ENCODE peak calls at places on chromosome 4, in eight cellular contexts. P is non-pigmented ciliary epithelial cell; O is ecto neural progenitor cell; Z is NCI-H2107; A is stimulated activated CD8-positive, alpha-beta memory T cell treated with anti-CD3 and anti-CD28 coated beads, Interleukin-7, amount 100 ng/mL, for 1 hour; X is NCI-H2081; T is ureter; K is HFF-Myc. W is an unnamed sample.

GRCh38 chr4:74056858-74057562 is 18.5 kb upstream of the CXCL3 start:
- DNase-seq in O (no peak), K (no peak), X (no peak), T (no peak), P (no peak), Z (no peak), A (no peak), W (no peak)

GRCh38 chr4:148044889-148045352 is 313.0 kb downstream of the ARHGAP10 start:
- DNase-seq in P (no peak), X (no peak), K (no peak), T (no peak), O (no peak), Z (no peak), A (no peak), W (no peak)

GRCh38 chr4:55947912-55948725 is 626 bp upstream of the CEP135 start:
- DNase-seq in K (peak; percentile 77), O (no peak), Z (no peak), X (no peak), P (peak; percentile 92), A (no peak), T (no peak), W (peak; percentile 7)

GRCh38 chr4:68797618-68798017 is 18.2 kb upstream of the UGT2B10 start:
- DNase-seq in T (no peak), A (no peak), X (no peak), K (no peak), P (no peak), Z (no peak), O (no peak), W (no peak)

GRCh38 chr4:174553828-174554227 is 31.5 kb upstream of the HPGD start:
- DNase-seq in K (peak; percentile 83), Z (no peak), X (peak; percentile 28), O (no peak), A (no peak), P (no peak), T (no peak), W (no peak)

GRCh38 chr4:1393866-1394265 is 12.4 kb downstream of the NKX1-1 start:
- DNase-seq in X (no peak), K (no peak), Z (no peak), A (no peak), P (no peak), O (no peak), T (no peak), W (no peak)

GRCh38 chr4:141240671-141241070 is 20.0 kb downstream of the ZNF330 start:
- DNase-seq in K (no peak), P (no peak), X (no peak), T (no peak), O (no peak), A (no peak), Z (no peak), W (no peak)

GRCh38 chr4:102826105-102826889 is 1.1 kb downstream of the UBE2D3 start:
- DNase-seq in Z (no peak), T (no peak), A (no peak), K (no peak), X (no peak), O (no peak), P (no peak), W (no peak)

GRCh38 chr4:111228874-111229273 is 606.0 kb upstream of the PITX2 start:
- DNase-seq in O (no peak), T (no peak), X (no peak), K (no peak), P (peak; percentile 53), A (no peak), Z (no peak), W (no peak)

GRCh38 chr4:38728651-38729141 is 54.1 kb downstream of the TLR10 start:
- DNase-seq in K (no peak), P (no peak), O (no peak), X (peak; percentile 58), Z (peak; percentile 26), T (peak; percentile 57), A (no peak), W (no peak)

GRCh38 chr4:176409627-176410026 is 89.9 kb downstream of the SPCS3 start:
- DNase-seq in K (no peak), O (no peak), A (no peak), Z (no peak), T (no peak), X (no peak), P (no peak), W (no peak)

GRCh38 chr4:164748375-164748774 is 5.6 kb upstream of the SMIM31 start:
- DNase-seq in T (no peak), X (peak; percentile 14), Z (no peak), O (no peak), K (no peak), P (peak; percentile 1), A (no peak), W (no peak)

GRCh38 chr4:170990989-170991589 is 822.1 kb upstream of the GALNTL6 start:
- DNase-seq in K (no peak), O (peak; percentile 46), T (no peak), P (no peak), X (peak; percentile 58), A (no peak), Z (no peak), W (peak; percentile 49)

GRCh38 chr4:37981844-37982720 is 21.9 kb downstream of the PTTG2 start:
- DNase-seq in O (no peak), A (no peak), K (no peak), T (no peak), X (peak; percentile 47), P (no peak), Z (no peak), W (no peak)

GRCh38 chr4:26787461-26788340 is 72.9 kb upstream of the STIM2 start:
- DNase-seq in X (peak; percentile 71), P (no peak), T (peak; percentile 80), K (no peak), O (no peak), A (no peak), Z (peak; percentile 71), W (no peak)

GRCh38 chr4:95742179-95742578 is 97.7 kb upstream of the PDHA2 start:
- DNase-seq in O (no peak), P (no peak), T (no peak), K (no peak), A (no peak), X (no peak), Z (no peak), W (no peak)

GRCh38 chr4:182562350-182562749 is 319.1 kb downstream of the TENM3 start:
- DNase-seq in X (no peak), T (no peak), O (no peak), K (no peak), P (no peak), A (no peak), Z (no peak), W (no peak)

GRCh38 chr4:109614466-109614865 is 54.4 kb downstream of the MCUB start:
- DNase-seq in Z (no peak), O (no peak), P (no peak), X (no peak), T (no peak), K (no peak), A (no peak), W (no peak)

GRCh38 chr4:173990879-173991231 is 292.6 kb downstream of the FBXO8 start:
- DNase-seq in O (no peak), X (no peak), Z (no peak), A (no peak), T (no peak), P (no peak), K (no peak), W (no peak)

GRCh38 chr4:156495836-156496235 is 475.8 kb downstream of the PDGFC start:
- DNase-seq in O (no peak), A (no peak), K (no peak), Z (no peak), T (no peak), P (no peak), X (no peak), W (no peak)

GRCh38 chr4:183173580-183174526 is 74.8 kb downstream of the WWC2 start:
- DNase-seq in T (no peak), X (no peak), P (no peak), K (no peak), O (no peak), Z (no peak), A (no peak), W (no peak)

GRCh38 chr4:20416800-20417199 is 165.1 kb downstream of the SLIT2 start:
- DNase-seq in K (no peak), P (no peak), Z (no peak), T (no peak), X (no peak), A (no peak), O (no peak), W (no peak)

GRCh38 chr4:7313361-7313811 is 121.0 kb downstream of the SORCS2 start:
- DNase-seq in X (no peak), A (no peak), O (no peak), Z (no peak), K (no peak), T (no peak), P (no peak), W (no peak)

GRCh38 chr4:54495091-54495490 is 162.7 kb upstream of the KIT start:
- DNase-seq in T (no peak), Z (no peak), K (no peak), X (no peak), O (peak; percentile 52), P (no peak), A (no peak), W (no peak)

GRCh38 chr4:138334346-138335016 is 92.3 kb upstream of the SLC7A11 start:
- DNase-seq in T (no peak), K (no peak), P (no peak), A (no peak), X (no peak), O (no peak), Z (no peak), W (no peak)

GRCh38 chr4:48033825-48034413 is 17.3 kb downstream of the NIPAL1 start:
- DNase-seq in A (no peak), T (no peak), O (no peak), P (no peak), Z (no peak), X (peak; percentile 48), K (no peak), W (peak; percentile 33)

GRCh38 chr4:45347056-45347455 is 620.7 kb upstream of the GNPDA2 start:
- DNase-seq in T (no peak), Z (no peak), O (no peak), K (no peak), A (no peak), X (peak; percentile 25), P (no peak), W (no peak)

GRCh38 chr4:104128031-104128849 is 366.5 kb downstream of the CXXC4 start:
- DNase-seq in O (no peak), K (no peak), Z (no peak), T (no peak), X (no peak), P (no peak), A (no peak), W (no peak)

GRCh38 chr4:77710125-77710524 is 104.5 kb downstream of the CXCL13 start:
- DNase-seq in K (no peak), P (no peak), O (no peak), A (no peak), T (no peak), X (no peak), Z (no peak), W (no peak)

GRCh38 chr4:43410636-43411035 is 518.1 kb downstream of the GRXCR1 start:
- DNase-seq in K (no peak), X (no peak), P (no peak), A (no peak), T (no peak), Z (no peak), O (no peak), W (no peak)

GRCh38 chr4:173669460-173670179 is 139.6 kb upstream of the HAND2 start:
- DNase-seq in K (no peak), A (no peak), P (no peak), Z (no peak), T (no peak), X (no peak), O (no peak), W (no peak)

GRCh38 chr4:146981651-146982050 is 36.0 kb upstream of the TTC29 start:
- DNase-seq in T (no peak), Z (no peak), O (peak; percentile 57), A (no peak), P (no peak), X (no peak), K (no peak), W (no peak)

GRCh38 chr4:119536572-119537528 is 91.8 kb downstream of the PDE5A start:
- DNase-seq in O (no peak), K (no peak), Z (no peak), P (no peak), X (no peak), A (no peak), T (no peak), W (no peak)

GRCh38 chr4:8585186-8585585 is 5.0 kb downstream of the GPR78 start:
- DNase-seq in X (no peak), Z (no peak), O (peak; percentile 44), A (no peak), T (no peak), K (no peak), P (no peak), W (no peak)